ENCODE peak calls at places on chromosomes 2 and 18, in ten cellular contexts. W is sigmoid colon, V is uterus, J is NB4, R is tibial nerve, C is stomach, U is spleen, P is ovary, E is heart left ventricle, I is esophagus muscularis mucosa. M is an unnamed sample.

GRCh38 chr2:65639156-65639876 is 206.9 kb upstream of the SPRED2 start:
- DNase-seq in W (peak), V (peak), J (no peak), R (no peak), C (no peak), U (no peak), P (no peak), E (no peak), I (peak), M (no peak)

GRCh38 chr2:235406420-235406819 is 87.4 kb upstream of the AGAP1 start:
- DNase-seq in W (no peak), V (no peak), J (no peak), R (no peak), C (no peak), U (no peak), P (no peak), E (no peak), I (no peak), M (no peak)

GRCh38 chr2:46393352-46393820 is 86.0 kb upstream of the TMEM247 start:
- DNase-seq in W (no peak), V (no peak), J (no peak), R (no peak), C (no peak), U (no peak), P (no peak), E (no peak), I (peak), M (no peak)

GRCh38 chr2:204542967-204543608 is 2.2 kb upstream of the PARD3B start:
- DNase-seq in W (no peak), V (no peak), J (no peak), R (no peak), C (no peak), U (no peak), P (no peak), E (no peak), I (no peak), M (no peak)

GRCh38 chr18:13625843-13626543 is 100.4 kb downstream of the FAM210A start:
- DNase-seq in W (no peak), V (no peak), J (no peak), R (no peak), C (no peak), U (no peak), P (no peak), E (no peak), I (no peak), M (no peak)

GRCh38 chr2:232502901-232503791 is 15.5 kb upstream of the ECEL1 start:
- DNase-seq in W (no peak), V (no peak), J (peak), R (no peak), C (peak), U (no peak), P (peak), E (no peak), I (no peak), M (no peak)

GRCh38 chr2:128473175-128474013 is 154.7 kb upstream of the HS6ST1 start:
- DNase-seq in W (peak), V (no peak), J (peak), R (no peak), C (no peak), U (no peak), P (no peak), E (no peak), I (peak), M (no peak)

GRCh38 chr18:10368456-10369453 is 85.7 kb upstream of the APCDD1 start:
- DNase-seq in W (no peak), V (no peak), J (no peak), R (no peak), C (no peak), U (no peak), P (no peak), E (peak), I (no peak), M (no peak)

GRCh38 chr2:241014764-241015163 is 16.3 kb downstream of the SNED1 start:
- DNase-seq in W (peak), V (no peak), J (no peak), R (no peak), C (peak), U (peak), P (peak), E (no peak), I (peak), M (no peak)

GRCh38 chr18:33231474-33232317 is 208.8 kb downstream of the CCDC178 start:
- DNase-seq in W (peak), V (peak), J (peak), R (peak), C (peak), U (no peak), P (peak), E (no peak), I (no peak), M (peak)

GRCh38 chr2:72138011-72138881 is 9.4 kb downstream of the CYP26B1 start:
- DNase-seq in W (peak), V (peak), J (no peak), R (no peak), C (peak), U (peak), P (peak), E (peak), I (no peak), M (no peak)

GRCh38 chr2:138395565-138396306 is 105.8 kb upstream of the SPOPL start:
- DNase-seq in W (no peak), V (no peak), J (no peak), R (no peak), C (no peak), U (no peak), P (no peak), E (no peak), I (no peak), M (peak)

GRCh38 chr2:84958135-84959044 is 12.6 kb upstream of the KCMF1 start:
- DNase-seq in W (peak), V (no peak), J (no peak), R (no peak), C (peak), U (no peak), P (peak), E (no peak), I (no peak), M (peak)

GRCh38 chr2:7517122-7517487 is 599.9 kb downstream of the RNF144A start:
- DNase-seq in W (no peak), V (no peak), J (no peak), R (no peak), C (no peak), U (no peak), P (no peak), E (no peak), I (no peak), M (no peak)

GRCh38 chr18:79641722-79642497 is 37.7 kb upstream of the CTDP1 start:
- DNase-seq in W (peak), V (no peak), J (no peak), R (no peak), C (no peak), U (no peak), P (no peak), E (no peak), I (no peak), M (no peak)

GRCh38 chr2:190827720-190828119 is 52.9 kb upstream of the GLS start:
- DNase-seq in W (no peak), V (no peak), J (no peak), R (no peak), C (no peak), U (no peak), P (no peak), E (no peak), I (no peak), M (no peak)

GRCh38 chr18:78814766-78815165 is 164.9 kb upstream of the SALL3 start:
- DNase-seq in W (no peak), V (no peak), J (no peak), R (no peak), C (no peak), U (peak), P (no peak), E (no peak), I (no peak), M (no peak)

GRCh38 chr18:34633368-34633767 is 76.7 kb upstream of the DTNA start:
- DNase-seq in W (no peak), V (no peak), J (no peak), R (no peak), C (no peak), U (no peak), P (no peak), E (no peak), I (no peak), M (no peak)

GRCh38 chr18:59910967-59911366 is 11.2 kb downstream of the PMAIP1 start:
- DNase-seq in W (no peak), V (no peak), J (peak), R (no peak), C (no peak), U (no peak), P (no peak), E (no peak), I (no peak), M (no peak)

GRCh38 chr2:223669453-223670225 is 67.5 kb upstream of the SCG2 start:
- DNase-seq in W (no peak), V (no peak), J (no peak), R (no peak), C (no peak), U (no peak), P (no peak), E (no peak), I (no peak), M (no peak)

GRCh38 chr2:32485399-32485798 is 128.6 kb downstream of the BIRC6 start:
- DNase-seq in W (no peak), V (no peak), J (no peak), R (no peak), C (no peak), U (no peak), P (no peak), E (no peak), I (no peak), M (no peak)

GRCh38 chr2:188518391-188518790 is 226.7 kb downstream of the GULP1 start:
- DNase-seq in W (no peak), V (no peak), J (no peak), R (no peak), C (no peak), U (no peak), P (no peak), E (no peak), I (no peak), M (no peak)

GRCh38 chr2:70939847-70940580 is 4.3 kb downstream of the ATP6V1B1 start:
- DNase-seq in W (peak), V (no peak), J (no peak), R (no peak), C (no peak), U (peak), P (no peak), E (no peak), I (no peak), M (no peak)

GRCh38 chr2:210199186-210199765 is 26.0 kb downstream of the ACADL start:
- DNase-seq in W (no peak), V (no peak), J (peak), R (no peak), C (no peak), U (no peak), P (no peak), E (no peak), I (no peak), M (no peak)

GRCh38 chr2:69046221-69046662 is 33.3 kb downstream of the ANTXR1 start:
- DNase-seq in W (no peak), V (no peak), J (no peak), R (no peak), C (peak), U (no peak), P (no peak), E (no peak), I (peak), M (peak)

GRCh38 chr2:230905448-230906430 is 19.3 kb downstream of the GPR55 start:
- DNase-seq in W (peak), V (no peak), J (peak), R (no peak), C (peak), U (peak), P (no peak), E (peak), I (no peak), M (no peak)

DNA sequence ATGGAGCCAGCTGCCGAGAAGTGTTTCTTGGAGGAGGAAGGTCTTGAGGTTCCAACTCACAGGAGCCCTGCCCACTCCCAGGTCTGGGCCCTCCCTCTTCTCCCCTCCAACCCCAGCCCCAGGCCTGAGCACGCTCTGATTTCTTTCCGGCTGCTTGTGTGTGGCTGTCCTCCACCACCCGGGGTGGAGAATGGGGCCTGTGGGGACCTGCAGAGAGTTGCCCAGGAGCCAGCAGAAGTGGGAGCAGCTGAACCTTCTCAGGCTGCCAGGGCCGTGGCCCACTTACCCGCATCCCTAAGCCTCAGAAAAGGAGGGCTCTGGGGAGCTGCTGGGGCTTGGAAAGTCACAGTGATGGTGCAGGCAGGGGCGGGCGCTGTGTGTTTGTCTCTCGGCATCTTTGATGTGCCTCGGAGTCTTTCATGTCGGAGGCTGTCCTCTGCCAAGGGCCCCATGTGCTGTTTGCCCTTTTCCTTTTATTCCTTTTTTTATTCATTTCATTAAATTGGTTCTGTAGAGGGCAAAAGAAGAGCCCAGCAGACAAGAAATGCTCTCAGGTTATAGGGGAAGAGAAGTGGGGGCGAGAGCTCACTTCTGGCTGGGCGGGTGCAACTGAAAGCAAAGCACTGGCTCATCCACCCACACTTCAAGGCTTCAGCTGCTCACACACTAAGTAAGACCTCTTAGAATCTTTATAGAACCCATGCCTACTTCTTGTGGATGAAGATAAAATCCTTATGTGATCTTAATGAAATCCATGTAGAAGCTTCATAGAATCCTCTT is 52.5 kb downstream of the SDC1 start:
- DNase-seq in W (no peak), V (no peak), J (no peak), R (no peak), C (peak), U (peak), P (peak), E (no peak), I (no peak), M (no peak)
- TF ChIP-seq POLR2A in W (no peak), V (no peak), J (no peak), R (no peak), C (no peak), U (no peak), P (no peak), E (no peak), I (no peak), M (no peak)

DNA sequence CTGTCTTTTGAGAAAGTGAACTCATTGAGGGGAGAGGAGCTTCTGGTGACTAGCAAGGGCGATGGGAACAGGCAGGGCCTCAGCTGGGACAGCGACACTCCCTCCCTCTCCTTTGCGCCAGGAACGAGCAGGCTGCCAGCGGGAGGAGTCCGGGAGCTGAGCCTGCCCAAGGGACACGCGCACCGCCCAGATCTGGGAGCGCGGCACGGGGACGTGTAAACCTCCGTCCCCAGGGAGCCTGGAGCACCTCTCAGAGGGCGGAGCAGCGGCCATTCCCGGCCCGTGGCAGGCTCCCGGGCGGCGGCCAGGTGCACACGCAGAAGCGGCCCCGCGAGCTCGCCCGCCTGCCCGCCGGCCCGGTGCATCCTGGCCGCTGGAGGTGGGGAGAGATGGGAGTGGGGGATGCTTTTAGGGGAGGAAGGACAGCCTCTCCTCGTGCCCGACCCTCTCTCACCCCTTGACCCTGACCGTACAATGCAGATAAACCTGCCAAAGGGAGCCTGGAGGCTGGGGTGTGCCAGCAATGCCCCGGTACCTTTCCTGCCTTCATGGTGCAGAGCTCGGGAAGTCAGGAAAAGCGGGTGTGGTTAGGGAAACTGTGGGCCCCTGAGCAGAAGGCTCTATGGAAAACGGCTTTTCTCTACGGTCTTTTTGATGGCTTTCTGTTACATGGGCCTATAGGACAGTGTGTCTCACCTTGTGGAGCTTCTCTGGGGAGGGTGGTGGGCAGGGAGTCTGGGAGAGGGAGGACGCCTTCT is 2.2 kb downstream of the AQP4 start:
- DNase-seq in W (peak), V (no peak), J (no peak), R (no peak), C (peak), U (no peak), P (peak), E (peak), I (no peak), M (no peak)
- TF ChIP-seq POLR2A in W (no peak), V (no peak), J (no peak), R (no peak), C (no peak), U (no peak), P (no peak), E (no peak), I (no peak), M (no peak)

DNA sequence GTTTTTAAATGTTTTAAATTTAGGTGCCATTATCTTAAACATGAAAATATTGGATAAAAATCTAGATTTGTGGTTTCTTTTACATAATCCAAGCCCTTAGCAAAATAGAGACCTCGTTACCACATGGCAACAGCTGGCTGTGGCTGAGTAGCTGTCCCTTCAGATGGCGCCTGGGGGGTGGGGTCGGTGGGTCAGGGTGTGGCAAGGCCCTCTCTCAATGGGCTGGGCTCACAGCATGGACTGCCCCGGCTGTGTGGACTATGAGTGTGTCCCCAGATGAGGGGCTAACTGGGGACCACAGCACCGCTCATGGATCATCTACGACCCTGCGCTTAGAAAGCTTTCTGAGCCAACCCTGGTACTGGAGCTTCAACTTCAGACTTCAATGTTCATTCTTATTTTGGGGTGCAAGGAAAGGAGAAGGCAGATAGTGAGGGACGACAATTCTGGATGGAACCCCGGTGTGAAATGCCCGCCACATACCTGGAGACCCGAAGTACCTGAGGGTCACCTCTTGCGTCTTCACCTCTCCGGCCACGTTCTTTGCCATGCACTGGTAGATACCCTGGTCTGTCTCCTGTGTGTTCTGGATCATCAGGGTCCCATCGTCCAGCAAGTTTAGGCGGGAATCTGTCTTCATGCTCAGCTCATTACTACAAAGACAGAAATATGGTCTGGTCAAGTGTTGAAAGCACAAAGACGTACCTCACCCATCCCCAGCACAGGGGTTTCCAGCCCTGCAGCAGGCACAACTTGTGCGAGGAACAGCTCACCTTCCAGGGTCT is 71.0 kb downstream of the PXDN start:
- DNase-seq in W (peak), V (no peak), J (no peak), R (no peak), C (peak), U (no peak), P (no peak), E (no peak), I (no peak), M (no peak)
- TF ChIP-seq POLR2A in W (no peak), V (no peak), J (no peak), R (no peak), C (no peak), U (no peak), P (no peak), E (no peak), I (no peak), M (no peak)

GRCh38 chr2:43218550-43219382 is 7.6 kb downstream of the ZFP36L2 start:
- DNase-seq in W (peak), V (peak), J (peak), R (peak), C (peak), U (peak), P (peak), E (peak), I (no peak), M (no peak)
- TF ChIP-seq POLR2A in W (no peak), V (no peak), J (peak), R (no peak), C (no peak), U (peak), P (no peak), E (no peak), I (no peak), M (no peak)

DNA sequence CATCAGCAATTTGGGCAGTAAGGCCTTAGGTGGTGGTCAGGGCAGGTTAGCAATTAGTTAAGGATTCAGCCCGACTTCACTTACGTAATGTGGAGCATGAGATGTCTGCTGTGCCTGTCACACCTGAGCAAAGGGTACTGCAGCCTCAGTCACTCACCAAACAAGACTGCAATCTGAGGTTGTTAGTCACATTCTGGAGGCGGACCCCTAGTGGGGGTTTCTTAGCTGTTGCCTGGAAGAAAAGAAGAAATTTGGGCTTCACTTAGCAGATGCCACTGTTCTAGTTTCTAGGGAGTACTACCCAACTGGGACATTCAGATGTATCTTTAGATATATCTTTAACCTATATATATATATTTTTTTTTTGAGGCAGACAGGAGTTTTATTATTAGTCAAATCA is 529.9 kb downstream of the SLC4A3 start:
- DNase-seq in W (no peak), V (no peak), J (no peak), R (no peak), C (no peak), U (no peak), P (no peak), E (no peak), I (peak), M (no peak)
- TF ChIP-seq POLR2A in W (no peak), V (no peak), J (no peak), R (no peak), C (no peak), U (no peak), P (no peak), E (no peak), I (no peak), M (no peak)

DNA sequence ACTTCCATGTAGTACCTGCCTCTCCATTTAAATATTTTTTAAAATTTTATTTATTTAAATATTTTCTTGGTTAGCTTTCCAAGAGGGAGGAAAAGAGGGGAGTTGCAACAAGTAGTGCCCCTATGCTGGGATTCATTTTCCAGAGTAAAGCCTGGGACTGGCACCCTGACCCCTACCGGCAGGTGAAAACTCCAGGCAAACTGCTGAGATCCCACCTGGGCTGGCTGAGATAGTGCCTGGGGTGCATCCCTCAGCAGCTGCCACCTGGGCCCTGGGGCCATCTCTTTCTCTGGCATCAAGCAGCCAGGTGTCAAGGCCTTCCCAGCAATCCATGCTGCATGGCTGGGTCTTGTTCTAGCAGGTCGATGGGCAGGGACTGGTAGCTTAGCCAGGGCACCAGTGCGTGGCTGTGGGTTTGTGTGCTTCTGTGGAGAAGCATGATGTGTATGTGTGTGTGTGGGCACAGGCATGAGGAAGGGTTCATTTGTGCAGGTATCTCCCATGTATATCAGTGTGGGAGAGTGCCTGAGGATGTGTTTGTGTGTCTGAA is 6.5 kb downstream of the SIX2 start:
- DNase-seq in W (no peak), V (no peak), J (no peak), R (no peak), C (no peak), U (no peak), P (no peak), E (no peak), I (no peak), M (no peak)
- TF ChIP-seq POLR2A in W (no peak), V (no peak), J (no peak), R (no peak), C (no peak), U (no peak), P (no peak), E (no peak), I (no peak), M (no peak)

M was measured in H54.